ENCODE peak calls at places on chromosomes 16 and 17, in five cellular contexts. One of them, this sample, is unnamed.

GRCh38 chr17:81991684-81992513 is 14.5 kb downstream of the ASPSCR1 start:
- DNase-seq in K562: no peak
- DNase-seq in H1: no peak
- DNase-seq in HCT116: no peak
- DNase-seq in GM12878: no peak
- DNase-seq in this sample: no peak

GRCh38 chr16:4947722-4948503 is 10.2 kb upstream of the SEC14L5 start:
- DNase-seq in K562: no peak
- DNase-seq in H1: no peak
- DNase-seq in HCT116: no peak
- DNase-seq in GM12878: no peak
- DNase-seq in this sample: no peak

GRCh38 chr17:45857977-45858708 is 13.5 kb downstream of the SPPL2C start:
- DNase-seq in K562: peak
- DNase-seq in H1: peak
- DNase-seq in HCT116: no peak
- DNase-seq in GM12878: no peak
- DNase-seq in this sample: peak

GRCh38 chr16:50836121-50836541 is 94.2 kb downstream of the CYLD start:
- DNase-seq in K562: no peak
- DNase-seq in H1: peak
- DNase-seq in HCT116: no peak
- DNase-seq in GM12878: no peak
- DNase-seq in this sample: no peak

GRCh38 chr17:52606098-52606497 is 447.6 kb upstream of the CA10 start:
- DNase-seq in K562: no peak
- DNase-seq in H1: no peak
- DNase-seq in HCT116: no peak
- DNase-seq in GM12878: no peak
- DNase-seq in this sample: no peak

GRCh38 chr17:65572581-65573282 is 11.3 kb upstream of the AXIN2 start:
- DNase-seq in K562: no peak
- DNase-seq in H1: peak
- DNase-seq in HCT116: no peak
- DNase-seq in GM12878: no peak
- DNase-seq in this sample: no peak

GRCh38 chr17:44775136-44775837 is 16.5 kb downstream of the ADAM11 start:
- DNase-seq in K562: peak
- DNase-seq in H1: peak
- DNase-seq in HCT116: peak
- DNase-seq in GM12878: peak
- DNase-seq in this sample: peak

GRCh38 chr16:67874147-67874771 is 1.4 kb downstream of the EDC4 start:
- DNase-seq in K562: no peak
- DNase-seq in H1: no peak
- DNase-seq in HCT116: no peak
- DNase-seq in GM12878: no peak
- DNase-seq in this sample: no peak

GRCh38 chr16:28212532-28212873 is 738 bp upstream of the XPO6 start:
- DNase-seq in K562: peak
- DNase-seq in H1: no peak
- DNase-seq in HCT116: peak
- DNase-seq in GM12878: no peak
- DNase-seq in this sample: no peak

GRCh38 chr16:70730016-70730415 is 44.2 kb upstream of the MTSS2 start:
- DNase-seq in K562: no peak
- DNase-seq in H1: no peak
- DNase-seq in HCT116: no peak
- DNase-seq in GM12878: no peak
- DNase-seq in this sample: no peak

GRCh38 chr16:57446530-57447141 is 549 bp downstream of the CIAPIN1 start:
- DNase-seq in K562: peak
- DNase-seq in H1: no peak
- DNase-seq in HCT116: no peak
- DNase-seq in GM12878: no peak
- DNase-seq in this sample: peak

GRCh38 chr17:68719431-68719830 is 118.3 kb upstream of the FAM20A start:
- DNase-seq in K562: no peak
- DNase-seq in H1: no peak
- DNase-seq in HCT116: no peak
- DNase-seq in GM12878: no peak
- DNase-seq in this sample: no peak

GRCh38 chr16:28304214-28304613 is 11.9 kb downstream of the SBK1 start:
- DNase-seq in K562: peak
- DNase-seq in H1: peak
- DNase-seq in HCT116: no peak
- DNase-seq in GM12878: no peak
- DNase-seq in this sample: peak

GRCh38 chr16:59698341-59698979 is 964.3 kb upstream of the GOT2 start:
- DNase-seq in K562: no peak
- DNase-seq in H1: no peak
- DNase-seq in HCT116: no peak
- DNase-seq in GM12878: no peak
- DNase-seq in this sample: no peak

GRCh38 chr17:6676802-6677157 is 25.2 kb downstream of the C17orf100 start:
- DNase-seq in K562: no peak
- DNase-seq in H1: no peak
- DNase-seq in HCT116: no peak
- DNase-seq in GM12878: no peak
- DNase-seq in this sample: no peak

GRCh38 chr17:6675426-6675825 is 23.9 kb downstream of the C17orf100 start:
- DNase-seq in K562: peak
- DNase-seq in H1: no peak
- DNase-seq in HCT116: no peak
- DNase-seq in GM12878: no peak
- DNase-seq in this sample: no peak

GRCh38 chr17:6679241-6679640 is 27.7 kb downstream of the C17orf100 start:
- DNase-seq in K562: no peak
- DNase-seq in H1: no peak
- DNase-seq in HCT116: no peak
- DNase-seq in GM12878: no peak
- DNase-seq in this sample: no peak

GRCh38 chr17:6677158-6677831 is 25.7 kb downstream of the C17orf100 start:
- DNase-seq in K562: no peak
- DNase-seq in H1: no peak
- DNase-seq in HCT116: no peak
- DNase-seq in GM12878: no peak
- DNase-seq in this sample: no peak

DNA sequence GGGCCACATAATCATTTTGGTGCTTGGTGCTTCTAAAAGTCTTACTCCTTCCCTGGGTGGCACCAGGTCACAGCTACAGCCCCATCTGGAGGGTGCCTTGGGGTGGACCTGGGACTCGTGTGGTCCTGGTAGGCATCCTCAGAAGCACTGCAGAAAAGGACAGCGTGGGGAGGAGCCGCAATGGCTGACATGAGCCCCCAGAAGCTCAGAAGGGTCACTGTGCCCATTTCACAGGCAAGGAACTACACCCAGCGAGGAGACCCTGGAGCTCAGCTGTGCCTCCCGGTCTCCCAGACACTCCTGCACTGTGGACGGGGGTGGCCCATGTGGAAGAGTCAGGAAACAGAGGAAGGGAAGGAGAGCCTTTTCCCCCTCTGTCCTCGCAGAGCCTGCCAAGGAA is 26.4 kb downstream of the C17orf100 start:
- DNase-seq in K562: no peak
- DNase-seq in H1: no peak
- DNase-seq in HCT116: no peak
- DNase-seq in GM12878: no peak
- DNase-seq in this sample: no peak
- TF ChIP-seq JUND in K562: no peak
- TF ChIP-seq JUND in H1: no peak
- TF ChIP-seq JUND in HCT116: no peak
- TF ChIP-seq JUND in GM12878: no peak
- TF ChIP-seq JUND in this sample: no peak

DNA sequence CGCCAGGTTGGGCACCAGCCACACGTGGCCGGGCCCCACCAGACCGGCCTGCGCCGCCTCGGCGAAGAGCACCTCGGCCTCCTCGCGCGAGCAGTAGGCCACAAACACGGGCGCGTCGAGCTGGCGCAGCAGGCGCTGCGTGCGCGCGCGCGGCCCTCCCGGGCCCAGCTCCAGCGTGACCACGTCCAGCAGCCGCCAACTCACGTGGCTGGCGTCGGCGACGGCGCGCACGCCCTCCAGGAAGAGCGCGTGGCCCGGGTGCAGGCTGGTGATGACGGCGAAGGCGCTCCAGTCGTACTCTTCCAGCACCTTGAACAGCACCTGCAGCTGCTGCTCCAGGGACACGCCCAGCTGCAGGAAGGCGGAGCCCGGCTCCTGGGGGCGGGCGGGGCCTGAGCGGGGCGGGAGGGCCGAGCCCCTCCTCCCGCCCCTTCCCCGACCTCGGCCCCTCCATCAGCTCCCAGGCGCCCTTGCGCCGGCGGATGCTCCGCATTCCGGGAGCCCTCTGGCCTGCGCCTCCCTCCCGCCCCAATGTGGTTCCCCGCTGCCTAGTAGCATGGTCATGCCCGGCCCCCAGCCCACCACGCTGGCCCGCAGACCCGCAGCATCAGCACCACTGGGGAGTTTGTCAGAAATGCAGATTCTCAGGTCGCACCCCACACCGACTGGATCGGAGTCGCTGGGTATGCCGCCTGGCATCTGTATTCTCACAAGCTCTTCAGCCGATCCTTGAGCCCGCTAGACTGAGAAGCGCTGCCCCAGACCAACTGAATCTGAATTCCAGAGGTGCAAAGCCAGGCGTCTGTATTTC is 7.2 kb downstream of the GRIN2C start:
- DNase-seq in K562: peak
- DNase-seq in H1: peak
- DNase-seq in HCT116: peak
- DNase-seq in GM12878: no peak
- DNase-seq in this sample: peak
- TF ChIP-seq JUND in K562: no peak
- TF ChIP-seq JUND in H1: no peak
- TF ChIP-seq JUND in HCT116: no peak
- TF ChIP-seq JUND in GM12878: no peak
- TF ChIP-seq JUND in this sample: no peak

DNA sequence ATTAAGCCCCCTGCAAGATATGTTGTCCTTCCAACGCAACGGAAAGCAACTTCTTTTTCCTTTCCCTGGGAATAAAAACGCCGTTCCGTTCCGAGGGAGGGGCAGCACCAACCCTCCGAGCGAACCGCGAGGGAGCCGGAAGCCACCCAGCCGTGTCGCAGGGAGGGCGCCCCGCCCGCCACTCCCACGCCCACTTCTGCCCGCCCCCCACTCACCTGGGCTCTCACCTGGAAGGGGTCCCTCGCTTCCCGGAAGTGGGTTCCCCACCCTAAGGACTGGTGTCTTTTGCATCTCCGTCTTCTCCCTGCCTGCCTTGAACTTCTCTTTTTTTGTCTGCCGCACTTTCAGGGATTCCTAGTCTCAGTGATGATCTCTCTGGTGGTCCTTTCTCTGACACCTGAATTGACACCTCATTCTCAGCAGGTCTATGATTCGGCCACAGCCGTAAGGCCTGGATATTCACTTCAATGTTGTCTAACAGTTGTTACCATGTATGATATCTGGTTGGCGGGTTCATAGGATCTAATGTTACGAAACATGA is 25.3 kb upstream of the SLC47A1 start:
- DNase-seq in K562: no peak
- DNase-seq in H1: peak
- DNase-seq in HCT116: no peak
- DNase-seq in GM12878: no peak
- DNase-seq in this sample: no peak
- TF ChIP-seq JUND in K562: no peak
- TF ChIP-seq JUND in H1: no peak
- TF ChIP-seq JUND in HCT116: no peak
- TF ChIP-seq JUND in GM12878: no peak
- TF ChIP-seq JUND in this sample: no peak

GRCh38 chr17:75535119-75535537 is 9.6 kb downstream of the LLGL2 start:
- DNase-seq in K562: no peak
- DNase-seq in H1: no peak
- DNase-seq in HCT116: no peak
- DNase-seq in GM12878: peak
- DNase-seq in this sample: no peak
- TF ChIP-seq JUND in K562: no peak
- TF ChIP-seq JUND in H1: no peak
- TF ChIP-seq JUND in HCT116: no peak
- TF ChIP-seq JUND in GM12878: no peak
- TF ChIP-seq JUND in this sample: no peak

GRCh38 chr17:51230306-51230705 is 29.5 kb downstream of the MBTD1 start:
- DNase-seq in K562: no peak
- DNase-seq in H1: no peak
- DNase-seq in HCT116: no peak
- DNase-seq in GM12878: no peak
- DNase-seq in this sample: no peak
- TF ChIP-seq JUND in K562: no peak
- TF ChIP-seq JUND in H1: no peak
- TF ChIP-seq JUND in HCT116: no peak
- TF ChIP-seq JUND in GM12878: no peak
- TF ChIP-seq JUND in this sample: no peak